ENCODE peak calls at places on chromosomes 7 and 10, in eight cellular contexts. One of them, this sample, is unnamed.

GRCh38 chr7:85030893-85031292 is 156.0 kb downstream of the SEMA3D start:
- DNase-seq in Peyer's patch: no peak
- DNase-seq in endothelial cell of umbilical vein: peak
- DNase-seq in heart left ventricle: no peak
- DNase-seq in mucosa of descending colon: no peak
- DNase-seq in choroid plexus epithelial cell: peak
- DNase-seq in IMR-90: peak
- DNase-seq in H7: no peak
- DNase-seq in this sample: no peak

GRCh38 chr10:100132427-100132826 is 50.8 kb upstream of the CPN1 start:
- DNase-seq in choroid plexus epithelial cell: no peak
- DNase-seq in H7: no peak
- DNase-seq in Peyer's patch: no peak
- DNase-seq in endothelial cell of umbilical vein: no peak
- DNase-seq in IMR-90: no peak
- DNase-seq in heart left ventricle: no peak
- DNase-seq in mucosa of descending colon: no peak
- DNase-seq in this sample: no peak

GRCh38 chr7:100888988-100889760 is at the start of gene UFSP1:
- DNase-seq in heart left ventricle: no peak
- DNase-seq in H7: no peak
- DNase-seq in choroid plexus epithelial cell: no peak
- DNase-seq in endothelial cell of umbilical vein: no peak
- DNase-seq in mucosa of descending colon: peak
- DNase-seq in IMR-90: no peak
- DNase-seq in Peyer's patch: no peak
- DNase-seq in this sample: no peak

GRCh38 chr10:106392781-106393180 is 771.7 kb downstream of the SORCS1 start:
- DNase-seq in Peyer's patch: no peak
- DNase-seq in endothelial cell of umbilical vein: no peak
- DNase-seq in choroid plexus epithelial cell: no peak
- DNase-seq in H7: no peak
- DNase-seq in IMR-90: no peak
- DNase-seq in heart left ventricle: peak
- DNase-seq in mucosa of descending colon: no peak
- DNase-seq in this sample: no peak

GRCh38 chr10:336247-336646 is 201.0 kb downstream of the ZMYND11 start:
- DNase-seq in IMR-90: no peak
- DNase-seq in mucosa of descending colon: no peak
- DNase-seq in heart left ventricle: no peak
- DNase-seq in choroid plexus epithelial cell: no peak
- DNase-seq in endothelial cell of umbilical vein: no peak
- DNase-seq in H7: no peak
- DNase-seq in Peyer's patch: no peak
- DNase-seq in this sample: no peak

GRCh38 chr10:97186911-97187310 is 1.2 kb upstream of the SLIT1 start:
- DNase-seq in IMR-90: no peak
- DNase-seq in H7: no peak
- DNase-seq in Peyer's patch: no peak
- DNase-seq in choroid plexus epithelial cell: no peak
- DNase-seq in heart left ventricle: no peak
- DNase-seq in endothelial cell of umbilical vein: no peak
- DNase-seq in mucosa of descending colon: no peak
- DNase-seq in this sample: no peak

GRCh38 chr10:86255405-86256251 is 111.0 kb downstream of the GRID1 start:
- DNase-seq in endothelial cell of umbilical vein: no peak
- DNase-seq in choroid plexus epithelial cell: no peak
- DNase-seq in IMR-90: no peak
- DNase-seq in Peyer's patch: peak
- DNase-seq in mucosa of descending colon: no peak
- DNase-seq in heart left ventricle: no peak
- DNase-seq in H7: peak
- DNase-seq in this sample: peak

GRCh38 chr7:1970895-1971294 is 261.9 kb downstream of the MAD1L1 start:
- DNase-seq in H7: no peak
- DNase-seq in Peyer's patch: no peak
- DNase-seq in heart left ventricle: peak
- DNase-seq in choroid plexus epithelial cell: no peak
- DNase-seq in IMR-90: no peak
- DNase-seq in mucosa of descending colon: no peak
- DNase-seq in endothelial cell of umbilical vein: no peak
- DNase-seq in this sample: no peak

GRCh38 chr7:80307251-80307856 is 172.7 kb downstream of the GNAI1 start:
- DNase-seq in H7: no peak
- DNase-seq in IMR-90: peak
- DNase-seq in Peyer's patch: no peak
- DNase-seq in mucosa of descending colon: no peak
- DNase-seq in heart left ventricle: no peak
- DNase-seq in endothelial cell of umbilical vein: no peak
- DNase-seq in choroid plexus epithelial cell: peak
- DNase-seq in this sample: peak

GRCh38 chr7:67343566-67343965 is 346.9 kb downstream of the TYW1 start:
- DNase-seq in heart left ventricle: peak
- DNase-seq in endothelial cell of umbilical vein: no peak
- DNase-seq in choroid plexus epithelial cell: no peak
- DNase-seq in H7: no peak
- DNase-seq in mucosa of descending colon: no peak
- DNase-seq in IMR-90: no peak
- DNase-seq in Peyer's patch: no peak
- DNase-seq in this sample: no peak

GRCh38 chr7:156861212-156861611 is 31.8 kb downstream of the LMBR1 start:
- DNase-seq in heart left ventricle: no peak
- DNase-seq in mucosa of descending colon: no peak
- DNase-seq in endothelial cell of umbilical vein: no peak
- DNase-seq in IMR-90: no peak
- DNase-seq in H7: no peak
- DNase-seq in choroid plexus epithelial cell: no peak
- DNase-seq in Peyer's patch: no peak
- DNase-seq in this sample: no peak

GRCh38 chr10:83545901-83546391 is 593.4 kb upstream of the GHITM start:
- DNase-seq in heart left ventricle: peak
- DNase-seq in mucosa of descending colon: no peak
- DNase-seq in H7: no peak
- DNase-seq in choroid plexus epithelial cell: no peak
- DNase-seq in Peyer's patch: no peak
- DNase-seq in IMR-90: no peak
- DNase-seq in endothelial cell of umbilical vein: peak
- DNase-seq in this sample: no peak

GRCh38 chr10:21715531-21716195 is 181.6 kb downstream of the MLLT10 start:
- DNase-seq in IMR-90: peak
- DNase-seq in heart left ventricle: no peak
- DNase-seq in endothelial cell of umbilical vein: no peak
- DNase-seq in H7: no peak
- DNase-seq in Peyer's patch: no peak
- DNase-seq in choroid plexus epithelial cell: peak
- DNase-seq in mucosa of descending colon: no peak
- DNase-seq in this sample: no peak

GRCh38 chr10:63504145-63504881 is 16.9 kb upstream of the REEP3 start:
- DNase-seq in Peyer's patch: no peak
- DNase-seq in mucosa of descending colon: no peak
- DNase-seq in IMR-90: no peak
- DNase-seq in endothelial cell of umbilical vein: no peak
- DNase-seq in heart left ventricle: no peak
- DNase-seq in H7: peak
- DNase-seq in choroid plexus epithelial cell: no peak
- DNase-seq in this sample: no peak

DNA sequence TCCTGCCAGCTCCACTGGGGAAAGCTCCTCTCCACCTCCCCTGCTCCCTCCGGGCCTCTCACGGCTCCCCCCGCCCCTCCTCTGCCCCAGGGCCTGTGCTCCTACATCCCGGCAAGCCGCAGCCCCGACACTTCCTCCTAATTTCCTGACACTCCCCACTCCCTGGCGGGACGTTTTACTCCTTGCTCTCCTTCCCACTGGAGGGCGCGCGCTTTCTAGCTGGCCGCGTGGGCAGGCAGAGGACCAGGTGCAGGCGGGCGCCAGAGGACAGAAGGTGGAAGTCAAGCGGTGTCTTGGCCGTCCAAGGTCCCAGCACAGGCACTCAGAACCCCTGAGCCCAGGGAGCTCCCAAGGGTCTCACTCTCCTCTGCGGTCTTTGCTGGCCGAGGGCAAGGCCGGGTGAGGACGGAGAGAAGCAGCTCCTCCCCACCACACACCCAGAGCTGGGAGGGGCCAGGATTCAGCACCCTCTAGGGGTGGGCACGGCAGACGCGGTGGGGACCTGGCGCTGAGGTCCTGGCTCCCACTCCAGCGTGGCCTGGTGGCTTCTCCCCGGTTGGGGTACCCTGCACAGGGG is 19.1 kb downstream of the ADAM8 start:
- DNase-seq in Peyer's patch: peak
- DNase-seq in heart left ventricle: peak
- DNase-seq in mucosa of descending colon: peak
- DNase-seq in endothelial cell of umbilical vein: peak
- DNase-seq in H7: peak
- DNase-seq in choroid plexus epithelial cell: peak
- DNase-seq in IMR-90: no peak
- DNase-seq in this sample: peak
- H3K4me3 ChIP-seq in Peyer's patch: peak
- H3K4me3 ChIP-seq in heart left ventricle: peak
- H3K4me3 ChIP-seq in mucosa of descending colon: no peak
- H3K4me3 ChIP-seq in endothelial cell of umbilical vein: no peak
- H3K4me3 ChIP-seq in H7: peak
- H3K4me3 ChIP-seq in choroid plexus epithelial cell: no peak
- H3K4me3 ChIP-seq in IMR-90: no peak
- H3K4me3 ChIP-seq in this sample: no peak

GRCh38 chr7:105003875-105004510 is 10.0 kb upstream of the KMT2E start:
- DNase-seq in endothelial cell of umbilical vein: no peak
- DNase-seq in H7: no peak
- DNase-seq in heart left ventricle: no peak
- DNase-seq in choroid plexus epithelial cell: no peak
- DNase-seq in Peyer's patch: no peak
- DNase-seq in IMR-90: no peak
- DNase-seq in mucosa of descending colon: no peak
- DNase-seq in this sample: no peak
- H3K4me3 ChIP-seq in endothelial cell of umbilical vein: no peak
- H3K4me3 ChIP-seq in H7: no peak
- H3K4me3 ChIP-seq in heart left ventricle: no peak
- H3K4me3 ChIP-seq in choroid plexus epithelial cell: no peak
- H3K4me3 ChIP-seq in Peyer's patch: no peak
- H3K4me3 ChIP-seq in IMR-90: no peak
- H3K4me3 ChIP-seq in mucosa of descending colon: no peak
- H3K4me3 ChIP-seq in this sample: no peak

DNA sequence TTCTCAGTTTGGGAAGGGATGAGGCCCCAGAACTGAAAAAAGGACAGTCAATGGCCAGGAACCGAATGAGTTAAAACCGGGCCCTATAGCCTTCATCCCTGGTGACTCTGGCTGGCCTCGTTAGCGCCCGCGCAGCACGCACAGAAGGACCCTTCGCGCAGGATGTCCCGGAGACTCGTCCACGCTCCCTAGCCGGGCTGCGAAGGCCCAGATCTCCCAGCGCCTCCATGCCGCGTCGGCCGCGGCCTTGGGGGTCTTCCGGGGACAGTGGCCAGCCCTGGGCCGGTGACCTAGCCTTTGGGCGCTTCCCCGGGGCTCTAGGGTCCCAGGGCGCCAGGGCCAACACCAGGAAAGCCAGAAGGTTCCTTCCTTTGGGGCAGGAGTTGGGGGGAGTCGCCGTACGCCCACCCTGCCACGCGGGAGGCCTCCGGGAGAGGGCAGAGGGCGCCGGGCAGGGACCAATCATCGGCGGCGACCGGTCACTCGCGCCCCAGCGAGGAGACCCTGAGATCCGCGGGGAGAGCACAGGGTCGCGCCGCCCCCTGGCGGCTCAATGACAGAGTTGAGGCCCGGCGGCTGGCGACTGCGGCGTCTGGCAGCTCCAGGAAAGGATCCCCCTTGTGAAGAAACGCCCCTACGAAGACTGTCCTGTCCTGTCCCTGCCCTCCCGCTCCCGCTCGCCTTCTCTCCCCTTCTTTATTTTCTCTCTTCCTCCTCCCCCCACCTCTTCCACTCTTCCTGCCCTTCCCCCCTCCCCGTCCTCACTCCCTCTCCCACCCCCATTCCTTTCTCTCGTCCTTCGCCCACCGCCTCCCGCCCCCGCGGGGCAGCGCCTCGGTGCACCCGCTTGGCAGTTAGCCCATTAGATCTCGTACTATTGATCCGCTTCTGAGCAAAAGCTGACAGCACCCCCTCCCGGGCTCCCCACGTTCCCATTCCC is 62.3 kb upstream of the LBX1 start:
- DNase-seq in choroid plexus epithelial cell: peak
- DNase-seq in endothelial cell of umbilical vein: peak
- DNase-seq in mucosa of descending colon: no peak
- DNase-seq in H7: peak
- DNase-seq in heart left ventricle: peak
- DNase-seq in IMR-90: peak
- DNase-seq in Peyer's patch: peak
- DNase-seq in this sample: no peak
- H3K4me3 ChIP-seq in choroid plexus epithelial cell: peak
- H3K4me3 ChIP-seq in endothelial cell of umbilical vein: peak
- H3K4me3 ChIP-seq in mucosa of descending colon: no peak
- H3K4me3 ChIP-seq in H7: peak
- H3K4me3 ChIP-seq in heart left ventricle: peak
- H3K4me3 ChIP-seq in IMR-90: peak
- H3K4me3 ChIP-seq in Peyer's patch: peak
- H3K4me3 ChIP-seq in this sample: peak

DNA sequence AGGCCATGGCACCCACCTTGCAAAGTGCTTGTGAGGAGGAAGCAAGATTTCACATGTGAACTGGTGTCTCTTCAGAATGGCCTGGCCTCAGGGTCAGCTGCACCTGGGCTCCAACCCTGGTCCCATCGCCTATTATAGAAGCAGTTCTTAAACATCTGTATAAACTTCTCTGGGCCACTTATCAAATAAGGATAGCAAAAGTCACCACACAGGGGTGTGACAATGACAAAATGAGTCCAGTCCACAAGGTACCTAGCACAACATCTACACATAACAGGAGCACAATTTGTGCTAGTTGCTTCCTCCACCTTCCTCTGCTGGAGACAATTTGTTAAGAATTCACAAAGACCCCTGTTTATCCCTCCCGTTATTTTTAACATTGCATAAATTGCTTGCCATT is 340.6 kb upstream of the ZMIZ1 start:
- DNase-seq in Peyer's patch: no peak
- DNase-seq in heart left ventricle: no peak
- DNase-seq in mucosa of descending colon: no peak
- DNase-seq in H7: no peak
- DNase-seq in choroid plexus epithelial cell: no peak
- DNase-seq in endothelial cell of umbilical vein: no peak
- DNase-seq in IMR-90: no peak
- DNase-seq in this sample: no peak
- H3K4me3 ChIP-seq in Peyer's patch: no peak
- H3K4me3 ChIP-seq in heart left ventricle: no peak
- H3K4me3 ChIP-seq in mucosa of descending colon: no peak
- H3K4me3 ChIP-seq in H7: no peak
- H3K4me3 ChIP-seq in choroid plexus epithelial cell: no peak
- H3K4me3 ChIP-seq in endothelial cell of umbilical vein: no peak
- H3K4me3 ChIP-seq in IMR-90: no peak
- H3K4me3 ChIP-seq in this sample: no peak

DNA sequence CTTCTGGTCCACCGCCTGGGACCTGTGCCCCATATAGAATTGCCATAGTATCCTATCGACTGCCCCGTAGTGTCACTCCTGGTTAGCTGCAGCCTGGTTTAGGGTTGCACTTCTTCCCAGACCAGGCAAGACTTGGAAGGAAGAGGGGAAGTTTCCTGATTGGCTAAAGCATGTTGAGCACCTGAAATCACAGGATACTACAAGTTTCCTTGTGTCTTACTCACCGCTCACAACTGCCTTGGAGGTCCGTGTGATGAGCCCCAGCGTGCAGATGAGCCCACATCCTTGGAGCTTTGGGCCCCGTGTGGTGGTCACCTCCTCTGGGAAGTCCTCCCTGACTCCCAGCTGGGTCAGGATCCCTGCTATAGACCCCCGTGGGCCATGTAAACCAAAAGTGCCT is 73.9 kb upstream of the GTF2I start:
- DNase-seq in endothelial cell of umbilical vein: no peak
- DNase-seq in H7: no peak
- DNase-seq in mucosa of descending colon: no peak
- DNase-seq in choroid plexus epithelial cell: no peak
- DNase-seq in heart left ventricle: no peak
- DNase-seq in Peyer's patch: no peak
- DNase-seq in IMR-90: no peak
- DNase-seq in this sample: no peak
- H3K4me3 ChIP-seq in endothelial cell of umbilical vein: no peak
- H3K4me3 ChIP-seq in H7: no peak
- H3K4me3 ChIP-seq in mucosa of descending colon: no peak
- H3K4me3 ChIP-seq in choroid plexus epithelial cell: no peak
- H3K4me3 ChIP-seq in heart left ventricle: no peak
- H3K4me3 ChIP-seq in Peyer's patch: no peak
- H3K4me3 ChIP-seq in IMR-90: no peak
- H3K4me3 ChIP-seq in this sample: no peak